ENCODE peak calls at places on chromosomes 11 and 22, in seven cellular contexts. One of them, this sample, is unnamed.

GRCh38 chr22:38745676-38746460 is 9.9 kb downstream of the SUN2 start:
- DNase-seq in EL: no peak
- DNase-seq in hippocampal formation: no peak
- DNase-seq in cerebellar cortex: no peak
- DNase-seq in left cardiac atrium: no peak
- DNase-seq in midbrain: no peak
- DNase-seq in RPMI7951: no peak
- DNase-seq in this sample: no peak

GRCh38 chr11:124050770-124051169 is 9.6 kb upstream of the OR10G7 start:
- DNase-seq in hippocampal formation: no peak
- DNase-seq in EL: no peak
- DNase-seq in cerebellar cortex: no peak
- DNase-seq in left cardiac atrium: no peak
- DNase-seq in midbrain: no peak
- DNase-seq in RPMI7951: no peak
- DNase-seq in this sample: no peak

GRCh38 chr11:34274712-34275398 is 83.0 kb downstream of the ABTB2 start:
- DNase-seq in cerebellar cortex: peak
- DNase-seq in RPMI7951: peak
- DNase-seq in midbrain: peak
- DNase-seq in left cardiac atrium: peak
- DNase-seq in EL: peak
- DNase-seq in hippocampal formation: peak
- DNase-seq in this sample: peak

GRCh38 chr11:61327669-61328071 is 5.2 kb downstream of the DDB1 start:
- DNase-seq in cerebellar cortex: no peak
- DNase-seq in midbrain: no peak
- DNase-seq in left cardiac atrium: no peak
- DNase-seq in EL: peak
- DNase-seq in RPMI7951: no peak
- DNase-seq in hippocampal formation: no peak
- DNase-seq in this sample: no peak

GRCh38 chr11:18229501-18229900 is 7.1 kb downstream of the SAA4 start:
- DNase-seq in cerebellar cortex: no peak
- DNase-seq in EL: no peak
- DNase-seq in RPMI7951: no peak
- DNase-seq in midbrain: no peak
- DNase-seq in left cardiac atrium: no peak
- DNase-seq in hippocampal formation: no peak
- DNase-seq in this sample: no peak

GRCh38 chr11:98029832-98030231 is 990.9 kb upstream of the CNTN5 start:
- DNase-seq in EL: no peak
- DNase-seq in RPMI7951: no peak
- DNase-seq in midbrain: no peak
- DNase-seq in hippocampal formation: no peak
- DNase-seq in left cardiac atrium: no peak
- DNase-seq in cerebellar cortex: no peak
- DNase-seq in this sample: no peak

GRCh38 chr11:125326126-125326525 is 161.6 kb downstream of the PKNOX2 start:
- DNase-seq in EL: no peak
- DNase-seq in hippocampal formation: no peak
- DNase-seq in RPMI7951: no peak
- DNase-seq in midbrain: no peak
- DNase-seq in left cardiac atrium: no peak
- DNase-seq in cerebellar cortex: no peak
- DNase-seq in this sample: no peak

GRCh38 chr11:46363031-46363407 is 15.8 kb downstream of the DGKZ start:
- DNase-seq in EL: peak
- DNase-seq in midbrain: peak
- DNase-seq in cerebellar cortex: no peak
- DNase-seq in hippocampal formation: peak
- DNase-seq in RPMI7951: peak
- DNase-seq in left cardiac atrium: peak
- DNase-seq in this sample: peak

GRCh38 chr11:83990160-83990733 is 704.1 kb upstream of the CCDC90B start:
- DNase-seq in RPMI7951: no peak
- DNase-seq in midbrain: no peak
- DNase-seq in hippocampal formation: peak
- DNase-seq in left cardiac atrium: peak
- DNase-seq in cerebellar cortex: no peak
- DNase-seq in EL: no peak
- DNase-seq in this sample: no peak

GRCh38 chr22:21069375-21069774 is 23.6 kb downstream of the LRRC74B start:
- DNase-seq in cerebellar cortex: no peak
- DNase-seq in EL: no peak
- DNase-seq in RPMI7951: no peak
- DNase-seq in left cardiac atrium: no peak
- DNase-seq in midbrain: no peak
- DNase-seq in hippocampal formation: no peak
- DNase-seq in this sample: no peak

GRCh38 chr11:13008625-13009475 is at the start of gene RASSF10:
- DNase-seq in left cardiac atrium: peak
- DNase-seq in midbrain: peak
- DNase-seq in hippocampal formation: no peak
- DNase-seq in EL: peak
- DNase-seq in RPMI7951: peak
- DNase-seq in cerebellar cortex: no peak
- DNase-seq in this sample: peak

GRCh38 chr11:68661697-68662603 is 22.4 kb upstream of the GAL start:
- DNase-seq in left cardiac atrium: no peak
- DNase-seq in cerebellar cortex: no peak
- DNase-seq in RPMI7951: no peak
- DNase-seq in hippocampal formation: no peak
- DNase-seq in EL: no peak
- DNase-seq in midbrain: no peak
- DNase-seq in this sample: no peak

GRCh38 chr11:123174196-123175183 is 20.6 kb downstream of the CLMP start:
- DNase-seq in EL: peak
- DNase-seq in RPMI7951: peak
- DNase-seq in left cardiac atrium: peak
- DNase-seq in midbrain: no peak
- DNase-seq in cerebellar cortex: no peak
- DNase-seq in hippocampal formation: no peak
- DNase-seq in this sample: no peak

GRCh38 chr11:86999859-87000753 is 37.6 kb upstream of the TMEM135 start:
- DNase-seq in RPMI7951: no peak
- DNase-seq in EL: peak
- DNase-seq in hippocampal formation: no peak
- DNase-seq in cerebellar cortex: peak
- DNase-seq in left cardiac atrium: no peak
- DNase-seq in midbrain: no peak
- DNase-seq in this sample: no peak

GRCh38 chr22:35072939-35073338 is 7.0 kb downstream of the ISX start:
- DNase-seq in RPMI7951: peak
- DNase-seq in cerebellar cortex: no peak
- DNase-seq in midbrain: no peak
- DNase-seq in left cardiac atrium: no peak
- DNase-seq in EL: peak
- DNase-seq in hippocampal formation: no peak
- DNase-seq in this sample: no peak

GRCh38 chr11:65827774-65828156 is 6.0 kb upstream of the SNX32 start:
- DNase-seq in RPMI7951: no peak
- DNase-seq in midbrain: no peak
- DNase-seq in hippocampal formation: no peak
- DNase-seq in left cardiac atrium: no peak
- DNase-seq in EL: no peak
- DNase-seq in cerebellar cortex: no peak
- DNase-seq in this sample: no peak

GRCh38 chr11:128157423-128158298 is 429.7 kb downstream of the ETS1 start:
- DNase-seq in hippocampal formation: peak
- DNase-seq in EL: peak
- DNase-seq in RPMI7951: peak
- DNase-seq in midbrain: peak
- DNase-seq in left cardiac atrium: peak
- DNase-seq in cerebellar cortex: peak
- DNase-seq in this sample: peak

GRCh38 chr22:41050873-41051272 is 41.5 kb upstream of the EP300 start:
- DNase-seq in hippocampal formation: no peak
- DNase-seq in midbrain: no peak
- DNase-seq in EL: no peak
- DNase-seq in cerebellar cortex: no peak
- DNase-seq in RPMI7951: no peak
- DNase-seq in left cardiac atrium: no peak
- DNase-seq in this sample: no peak

GRCh38 chr11:94586546-94586945 is 19.4 kb downstream of the PIWIL4 start:
- DNase-seq in left cardiac atrium: no peak
- DNase-seq in midbrain: peak
- DNase-seq in cerebellar cortex: no peak
- DNase-seq in EL: no peak
- DNase-seq in hippocampal formation: no peak
- DNase-seq in RPMI7951: no peak
- DNase-seq in this sample: peak